ENCODE peak calls at places on chromosomes 4 and X, in nine cellular contexts. G is fibroblast of lung, K is bronchial epithelial cell, N is adrenal gland, L is upper lobe of right lung, Q is GM06990, T is lower lobe of right lung, R is nephron progenitor cell, D is D721Med. H is an unnamed sample.

GRCh38 chrX:72114306-72114705 is 17.4 kb downstream of the RTL5 start:
- DNase-seq in G (no peak), K (no peak), N (no peak), L (no peak), Q (no peak), T (no peak), R (no peak), D (no peak), H (no peak)

GRCh38 chrX:13092455-13092941 is 48.1 kb upstream of the FAM9C start:
- DNase-seq in G (no peak), K (no peak), N (peak; percentile 35), L (peak; percentile 74), Q (peak; percentile 82), T (peak; percentile 72), R (no peak), D (no peak), H (no peak)

GRCh38 chr4:52172166-52172565 is 121.1 kb downstream of the SPATA18 start:
- DNase-seq in G (no peak), K (peak; percentile 18), N (peak; percentile 4), L (no peak), Q (no peak), T (no peak), R (no peak), D (no peak), H (peak; percentile 13)

GRCh38 chr4:72286185-72286584 is 254.4 kb downstream of the NPFFR2 start:
- DNase-seq in G (peak; percentile 32), K (peak; percentile 48), N (no peak), L (no peak), Q (no peak), T (no peak), R (no peak), D (no peak), H (no peak)

GRCh38 chr4:4461850-4462249 is 74.9 kb downstream of the NSG1 start:
- DNase-seq in G (no peak), K (no peak), N (peak; percentile 92), L (peak; percentile 67), Q (no peak), T (no peak), R (no peak), D (no peak), H (no peak)

GRCh38 chrX:88886908-88887307 is 139.9 kb downstream of the CPXCR1 start:
- DNase-seq in G (no peak), K (no peak), N (no peak), L (no peak), Q (no peak), T (no peak), R (no peak), D (no peak), H (no peak)

GRCh38 chr4:105060628-105061027 is 86.0 kb upstream of the TET2 start:
- DNase-seq in G (peak; percentile 82), K (peak; percentile 47), N (peak; percentile 1), L (no peak), Q (peak; percentile 84), T (no peak), R (no peak), D (no peak), H (no peak)

GRCh38 chrX:10174810-10175209 is 18.0 kb downstream of the CLCN4 start:
- DNase-seq in G (peak; percentile 25), K (peak; percentile 48), N (no peak), L (no peak), Q (no peak), T (no peak), R (no peak), D (no peak), H (no peak)

GRCh38 chr4:165784672-165785071 is 88.4 kb upstream of the TLL1 start:
- DNase-seq in G (no peak), K (no peak), N (no peak), L (no peak), Q (no peak), T (no peak), R (no peak), D (no peak), H (no peak)

GRCh38 chr4:156111706-156112105 is 158.0 kb upstream of the CTSO start:
- DNase-seq in G (no peak), K (no peak), N (no peak), L (no peak), Q (no peak), T (no peak), R (no peak), D (no peak), H (no peak)

GRCh38 chr4:156113138-156113537 is 159.5 kb upstream of the CTSO start:
- DNase-seq in G (peak; percentile 18), K (peak; percentile 53), N (no peak), L (no peak), Q (peak; percentile 25), T (no peak), R (no peak), D (no peak), H (no peak)

DNA sequence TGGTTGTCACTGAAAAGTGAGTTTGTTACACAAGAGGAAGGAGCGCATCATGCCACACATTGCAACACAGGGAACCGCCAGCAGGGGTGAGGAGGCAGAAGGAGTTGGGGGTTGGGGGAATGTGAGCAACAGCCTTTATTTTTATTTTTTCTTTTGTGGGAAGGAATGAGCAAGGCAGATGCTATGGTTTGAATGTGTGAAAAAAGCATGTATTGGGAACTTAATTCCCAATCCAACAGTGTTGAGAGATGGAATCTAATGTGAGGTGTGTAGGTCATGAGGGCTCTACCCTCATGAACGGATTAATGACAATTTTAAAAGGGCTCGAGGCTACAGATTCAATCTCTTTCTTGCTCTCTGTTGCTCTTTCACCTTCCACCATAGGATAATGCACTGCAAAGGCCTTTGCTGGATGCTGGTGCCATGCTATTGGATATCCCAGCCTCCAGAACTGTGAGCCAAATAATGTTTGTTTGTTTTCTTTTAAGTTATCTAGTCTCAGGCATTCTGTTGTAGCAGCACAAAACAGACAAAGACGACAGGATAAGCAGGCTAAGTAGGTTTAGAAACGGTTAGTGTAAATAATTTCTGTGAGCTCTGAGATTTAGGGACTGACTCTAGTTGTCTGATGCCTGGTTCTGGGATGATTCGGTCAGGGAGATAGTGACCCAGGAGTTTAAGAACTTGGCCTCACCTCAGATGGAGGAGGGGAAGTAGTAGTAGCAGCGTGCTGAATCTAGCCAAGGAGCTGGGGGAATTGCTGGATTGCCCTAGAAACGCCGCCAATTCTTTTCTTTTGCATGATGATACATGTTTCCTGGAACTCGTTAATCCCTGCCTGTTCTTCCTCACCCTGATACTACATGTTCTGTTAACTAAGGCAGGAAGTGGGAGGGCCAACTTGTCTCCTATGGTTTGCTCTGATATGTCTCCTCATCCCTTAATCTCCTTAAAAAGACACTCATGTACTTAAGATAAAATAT is 156.6 kb upstream of the CTSO start:
- DNase-seq in G (peak; percentile 44), K (peak; percentile 96), N (peak; percentile 1), L (no peak), Q (no peak), T (no peak), R (no peak), D (no peak), H (no peak)
- TF ChIP-seq CTCF in G (no peak), K (peak; percentile 42), N (no peak), L (no peak), Q (peak; percentile 28), T (no peak), R (no peak), D (no peak), H (peak; percentile 42)

GRCh38 chr4:6716018-6716911 is at the start of gene BLOC1S4:
- DNase-seq in G (peak; percentile 93), K (peak; percentile 82), N (peak; percentile 89), L (peak; percentile 94), Q (peak; percentile 95), T (peak; percentile 93), R (peak; percentile 86), D (peak; percentile 88), H (peak; percentile 80)
- TF ChIP-seq CTCF in G (peak; percentile 5), K (peak; percentile 29), N (no peak), L (peak; percentile 16), Q (no peak), T (no peak), R (no peak), D (no peak), H (no peak)

DNA sequence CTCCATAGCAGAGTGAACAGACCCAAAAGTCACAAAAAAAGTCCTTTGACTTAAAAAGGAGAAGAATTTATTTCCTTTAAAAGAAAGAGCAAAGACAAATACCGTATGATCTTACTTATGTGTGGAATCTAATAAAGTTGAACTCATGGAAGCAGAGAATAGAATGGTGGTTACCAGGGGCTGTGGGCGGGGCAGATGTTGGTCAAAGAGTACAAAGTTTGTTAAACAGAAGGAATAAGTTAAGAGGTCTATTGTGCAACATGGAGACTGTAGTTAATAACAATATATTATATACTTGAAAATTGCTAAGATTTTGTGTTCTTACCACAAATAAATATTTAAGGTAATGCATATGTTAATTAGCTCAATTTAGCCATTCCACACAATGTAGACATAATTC is 173.3 kb upstream of the S100G start:
- DNase-seq in G (no peak), K (no peak), N (no peak), L (no peak), Q (no peak), T (no peak), R (no peak), D (no peak), H (no peak)
- TF ChIP-seq CTCF in G (no peak), K (no peak), N (no peak), L (no peak), Q (no peak), T (no peak), R (no peak), D (no peak), H (no peak)

GRCh38 chr4:147730333-147730732 is 1.6 kb upstream of the ARHGAP10 start:
- DNase-seq in G (no peak), K (no peak), N (no peak), L (no peak), Q (no peak), T (no peak), R (no peak), D (no peak), H (no peak)

GRCh38 chr4:147731611-147732515 is at the start of gene ARHGAP10:
- DNase-seq in G (peak; percentile 84), K (peak; percentile 59), N (peak; percentile 79), L (peak; percentile 88), Q (peak; percentile 86), T (peak; percentile 82), R (peak; percentile 75), D (peak; percentile 26), H (peak; percentile 56)

GRCh38 chr4:147734496-147734895 is 2.6 kb downstream of the ARHGAP10 start:
- DNase-seq in G (no peak), K (no peak), N (no peak), L (no peak), Q (no peak), T (no peak), R (no peak), D (no peak), H (no peak)

GRCh38 chr4:147733614-147734344 is 1.9 kb downstream of the ARHGAP10 start:
- DNase-seq in G (peak; percentile 34), K (peak; percentile 29), N (peak; percentile 33), L (no peak), Q (no peak), T (no peak), R (no peak), D (no peak), H (no peak)

DNA sequence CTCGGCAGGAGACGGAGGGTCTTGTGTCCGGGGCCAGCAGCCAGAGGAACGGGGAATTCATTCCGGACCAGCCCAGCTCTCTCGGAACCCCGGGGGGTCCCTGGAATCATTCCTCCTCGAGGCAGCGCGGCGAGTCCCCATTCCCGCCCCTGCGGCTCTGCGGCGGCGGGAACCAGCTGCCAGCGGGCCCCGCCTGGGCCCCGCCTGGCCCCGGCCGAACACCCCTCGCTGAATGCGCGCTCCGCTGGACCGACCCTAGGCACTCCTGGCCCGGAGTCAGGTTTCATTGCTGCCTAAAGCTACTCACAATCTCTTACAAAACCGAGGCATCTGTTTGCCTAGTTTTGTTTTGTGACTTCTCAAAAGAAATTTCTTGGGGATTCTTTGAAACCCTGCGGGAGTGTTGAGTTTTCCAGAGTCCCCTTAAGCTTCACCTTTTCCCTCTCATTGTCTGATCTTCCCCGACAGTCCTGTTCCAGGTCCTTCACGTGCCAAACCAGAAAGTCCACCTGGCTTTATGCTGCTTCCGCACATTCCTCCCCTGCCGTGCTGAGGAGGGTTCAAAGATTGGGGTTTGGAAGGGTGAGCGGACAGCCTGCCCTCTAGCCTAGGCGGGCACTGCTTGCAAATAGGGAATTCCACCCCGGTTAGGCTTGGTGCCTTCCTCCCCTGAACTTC is 767 bp downstream of the ARHGAP10 start:
- DNase-seq in G (peak; percentile 47), K (peak; percentile 23), N (peak; percentile 56), L (peak; percentile 71), Q (no peak), T (peak; percentile 48), R (peak; percentile 70), D (no peak), H (peak; percentile 28)
- TF ChIP-seq CTCF in G (no peak), K (no peak), N (no peak), L (no peak), Q (no peak), T (no peak), R (no peak), D (no peak), H (no peak)

H was measured in endothelial cell.